ENCODE peak calls at places on chromosomes 3 and 15, in ten cellular contexts. S is tibial artery; R is Caco-2; C is activated T-cell treated with anti-CD3 and anti-CD28 coated beads, Interleukin-2, amount 50 U/mL, for 72 hours; G is GM12864; E is NCI-H460; N is ovary; W is stimulated activated CD4-positive, alpha-beta T cell treated with anti-CD3 and anti-CD28 coated beads, TNF-alpha, amount 100 ng/mL, for 4 hours; T is SHP77; J is activated CD4-positive, CD25-positive, alpha-beta regulatory T cell. P is an unnamed sample.

GRCh38 chr15:96181873-96182301 is 148.6 kb upstream of the NR2F2 start:
- DNase-seq in E (no peak), T (no peak), N (peak), W (no peak), G (no peak), S (peak), C (no peak), R (no peak), J (no peak), P (no peak)

GRCh38 chr3:137008976-137009375 is 51.2 kb downstream of the IL20RB start:
- DNase-seq in W (no peak), T (no peak), C (no peak), R (no peak), G (no peak), J (no peak), E (no peak), S (no peak), N (no peak), P (no peak)

GRCh38 chr3:8589880-8590556 is 54.6 kb downstream of the SSUH2 start:
- DNase-seq in E (no peak), C (no peak), R (no peak), T (no peak), G (no peak), S (no peak), W (no peak), N (no peak), J (no peak), P (no peak)

GRCh38 chr3:196431193-196432136 is 762 bp downstream of the UBXN7 start:
- DNase-seq in N (peak), R (peak), S (no peak), T (no peak), C (peak), E (no peak), J (peak), G (no peak), W (peak), P (no peak)

GRCh38 chr3:146019508-146019907 is 141.5 kb downstream of the PLOD2 start:
- DNase-seq in N (no peak), S (no peak), R (no peak), E (no peak), T (no peak), C (no peak), G (no peak), J (no peak), W (no peak), P (no peak)

GRCh38 chr3:20669184-20669583 is 483.2 kb upstream of the SGO1 start:
- DNase-seq in S (no peak), T (no peak), W (no peak), N (no peak), C (no peak), E (no peak), G (no peak), J (no peak), R (no peak), P (peak)

GRCh38 chr3:143865302-143865701 is 17.0 kb upstream of the SLC9A9 start:
- DNase-seq in R (no peak), J (no peak), W (no peak), C (no peak), N (no peak), S (no peak), E (no peak), G (no peak), T (no peak), P (no peak)

GRCh38 chr15:96849501-96849900 is 519.0 kb downstream of the NR2F2 start:
- DNase-seq in T (no peak), S (no peak), C (no peak), R (no peak), N (no peak), W (no peak), G (no peak), E (no peak), J (no peak), P (no peak)

GRCh38 chr3:152719264-152719663 is 115.7 kb upstream of the P2RY1 start:
- DNase-seq in W (no peak), E (peak), G (no peak), N (no peak), T (no peak), R (no peak), C (no peak), J (no peak), S (no peak), P (no peak)

GRCh38 chr3:81874738-81875137 is 113.3 kb upstream of the GBE1 start:
- DNase-seq in W (no peak), C (no peak), T (no peak), G (no peak), J (no peak), E (no peak), N (no peak), S (no peak), R (no peak), P (no peak)

GRCh38 chr15:51121118-51121517 is 26.4 kb upstream of the TNFAIP8L3 start:
- DNase-seq in N (peak), E (no peak), S (peak), R (no peak), C (peak), J (no peak), W (no peak), G (no peak), T (no peak), P (no peak)

GRCh38 chr15:78808550-78808949 is 2.7 kb downstream of the ADAMTS7 start:
- DNase-seq in N (no peak), G (peak), J (no peak), E (peak), W (no peak), S (no peak), C (peak), R (peak), T (peak), P (no peak)

P was measured in substantia nigra.